ENCODE peak calls at places on chromosomes 4 and X, in five cellular contexts. H, X, Z, C and V are unnamed samples.

GRCh38 chr4:59712474-59712873 is 1487.7 kb upstream of the ADGRL3 start:
- DNase-seq in X (no peak), H (no peak), C (no peak), Z (no peak), V (no peak)

GRCh38 chr4:110787781-110788180 is 164.9 kb upstream of the PITX2 start:
- DNase-seq in H (no peak), X (no peak), C (no peak), Z (no peak), V (no peak)

GRCh38 chrX:155544886-155545285 is 67.9 kb downstream of the TMLHE start:
- DNase-seq in Z (no peak), X (no peak), C (no peak), H (no peak), V (no peak)

GRCh38 chr4:24091632-24092240 is 201.9 kb upstream of the PPARGC1A start:
- DNase-seq in H (no peak), C (no peak), Z (no peak), X (no peak), V (no peak)

GRCh38 chr4:84897516-84897915 is 69.0 kb downstream of the WDFY3 start:
- DNase-seq in Z (no peak), H (no peak), C (no peak), X (no peak), V (no peak)

GRCh38 chr4:48490012-48490679 is at the start of gene ZAR1:
- DNase-seq in X (no peak), H (no peak), Z (peak), C (no peak), V (no peak)

GRCh38 chrX:134764202-134764785 is 106.0 kb upstream of the PLAC1 start:
- DNase-seq in X (peak), C (no peak), H (no peak), Z (no peak), V (no peak)

GRCh38 chrX:50067435-50068292 is 133.1 kb downstream of the AKAP4 start:
- DNase-seq in X (no peak), H (no peak), C (no peak), Z (no peak), V (no peak)